ENCODE peak calls at places on chromosomes 4 and X, in four cellular contexts. X is psoas muscle, I is heart right ventricle, J is upper lobe of left lung. G is an unnamed sample.

GRCh38 chr4:44736900-44737299 is 10.5 kb upstream of the GNPDA2 start:
- DNase-seq in X (no peak), I (no peak), J (no peak), G (no peak)

GRCh38 chrX:102599084-102599949 is at the start of gene ARMCX5:
- DNase-seq in X (peak; percentile 73), I (peak; percentile 44), J (no peak), G (peak; percentile 59)

GRCh38 chr4:106022454-106022853 is 127.2 kb downstream of the NPNT start:
- DNase-seq in X (no peak), I (no peak), J (no peak), G (no peak)

GRCh38 chr4:129148892-129149291 is 52.9 kb downstream of the C4orf33 start:
- DNase-seq in X (no peak), I (no peak), J (no peak), G (no peak)

GRCh38 chr4:6417516-6417915 is 54.9 kb downstream of the PPP2R2C start:
- DNase-seq in X (no peak), I (no peak), J (no peak), G (no peak)

GRCh38 chr4:108743021-108743420 is 19.8 kb downstream of the ETNPPL start:
- DNase-seq in X (no peak), I (no peak), J (no peak), G (no peak)

GRCh38 chr4:151583188-151583587 is 174.2 kb downstream of the FHIP1A start:
- DNase-seq in X (no peak), I (no peak), J (no peak), G (no peak)

GRCh38 chr4:53563824-53564223 is 27.5 kb downstream of the LNX1 start:
- DNase-seq in X (no peak), I (no peak), J (no peak), G (no peak)

GRCh38 chrX:23919706-23920320 is 12.0 kb downstream of the CXorf58 start:
- DNase-seq in X (no peak), I (no peak), J (no peak), G (no peak)

GRCh38 chr4:113784497-113785254 is 23.1 kb upstream of the CAMK2D start:
- DNase-seq in X (no peak), I (no peak), J (no peak), G (no peak)

GRCh38 chrX:129665916-129666644 is 11.3 kb upstream of the APLN start:
- DNase-seq in X (no peak), I (no peak), J (no peak), G (no peak)

GRCh38 chr4:129092636-129093172 is 635 bp downstream of the SCLT1 start:
- DNase-seq in X (no peak), I (no peak), J (no peak), G (no peak)

GRCh38 chr4:56226579-56226978 is 160.7 kb downstream of the AASDH start:
- DNase-seq in X (no peak), I (no peak), J (no peak), G (no peak)

GRCh38 chrX:1391370-1391706 is 575 bp downstream of the SLC25A6 start:
- DNase-seq in X (peak; percentile 97), I (peak; percentile 95), J (no peak), G (no peak)

GRCh38 chr4:118732591-118733330 is 47.6 kb downstream of the METTL14 start:
- DNase-seq in X (no peak), I (no peak), J (no peak), G (no peak)

GRCh38 chrX:46589977-46590723 is 16.6 kb downstream of the CHST7 start:
- DNase-seq in X (no peak), I (no peak), J (no peak), G (no peak)

GRCh38 chr4:105281016-105281415 is 134.3 kb downstream of the TET2 start:
- DNase-seq in X (peak; percentile 8), I (no peak), J (no peak), G (no peak)

GRCh38 chr4:17324431-17324830 is 187.5 kb downstream of the QDPR start:
- DNase-seq in X (no peak), I (no peak), J (no peak), G (no peak)

GRCh38 chr4:125266901-125267601 is 47.7 kb upstream of the FAT4 start:
- DNase-seq in X (no peak), I (no peak), J (no peak), G (no peak)

GRCh38 chrX:150291014-150291413 is 72.1 kb upstream of the MAMLD1 start:
- DNase-seq in X (no peak), I (no peak), J (no peak), G (peak; percentile 22)

GRCh38 chr4:143076723-143077122 is 108.0 kb upstream of the USP38 start:
- DNase-seq in X (no peak), I (no peak), J (no peak), G (no peak)

GRCh38 chr4:53010320-53010719 is 148.2 kb downstream of the RASL11B start:
- DNase-seq in X (peak; percentile 63), I (no peak), J (no peak), G (no peak)

GRCh38 chr4:40840985-40841571 is 91.3 kb downstream of the NSUN7 start:
- DNase-seq in X (peak; percentile 85), I (peak; percentile 65), J (no peak), G (peak; percentile 53)

GRCh38 chr4:40630335-40631021 is 814 bp upstream of the RBM47 start:
- DNase-seq in X (no peak), I (peak; percentile 17), J (peak; percentile 90), G (no peak)

GRCh38 chr4:100631281-100631968 is 113.6 kb upstream of the EMCN start:
- DNase-seq in X (no peak), I (no peak), J (no peak), G (no peak)

GRCh38 chr4:54661156-54661555 is 3.4 kb downstream of the KIT start:
- DNase-seq in X (no peak), I (no peak), J (no peak), G (no peak)

GRCh38 chr4:94976371-94977011 is 218.7 kb downstream of the BMPR1B start:
- DNase-seq in X (no peak), I (no peak), J (no peak), G (no peak)

GRCh38 chrX:96564595-96564994 is 120.0 kb upstream of the DIAPH2 start:
- DNase-seq in X (no peak), I (no peak), J (no peak), G (no peak)

GRCh38 chr4:3524920-3525319 is 7.3 kb downstream of the LRPAP1 start:
- DNase-seq in X (peak; percentile 38), I (no peak), J (no peak), G (no peak)

GRCh38 chrX:72376124-72376523 is 70.4 kb upstream of the CITED1 start:
- DNase-seq in X (no peak), I (no peak), J (no peak), G (no peak)

GRCh38 chrX:34638116-34638515 is 19.0 kb downstream of the TMEM47 start:
- DNase-seq in X (no peak), I (no peak), J (no peak), G (no peak)

GRCh38 chr4:83231620-83232056 is 53.0 kb downstream of the COQ2 start:
- DNase-seq in X (no peak), I (no peak), J (no peak), G (no peak)

GRCh38 chrX:4550018-4550417 is 836.6 kb upstream of the PRKX start:
- DNase-seq in X (no peak), I (no peak), J (no peak), G (no peak)

GRCh38 chrX:100685284-100685996 is 41.4 kb downstream of the SRPX2 start:
- DNase-seq in X (no peak), I (no peak), J (no peak), G (peak; percentile 2)

GRCh38 chr4:54230479-54231418 is 1.7 kb downstream of the PDGFRA start:
- DNase-seq in X (peak; percentile 81), I (peak; percentile 46), J (peak; percentile 80), G (no peak)

GRCh38 chr4:101217353-101218031 is 129.8 kb downstream of the PPP3CA start:
- DNase-seq in X (no peak), I (no peak), J (no peak), G (no peak)

GRCh38 chr4:1302159-1302558 is 12.5 kb downstream of the MAEA start:
- DNase-seq in X (no peak), I (no peak), J (no peak), G (no peak)
- H3K27ac ChIP-seq in X (no peak overlapping the region), I (no peak overlapping the region), J (no peak overlapping the region), G (no peak overlapping the region)

GRCh38 chrX:133482345-133483041 is 67.2 kb upstream of the GPC4 start:
- DNase-seq in X (no peak), I (no peak), J (no peak), G (no peak)
- H3K27ac ChIP-seq in X (no peak overlapping the region), I (no peak overlapping the region), J (no peak overlapping the region), G (no peak overlapping the region)

GRCh38 chr4:76623217-76624060 is 188.4 kb downstream of the SHROOM3 start:
- DNase-seq in X (no peak), I (no peak), J (no peak), G (no peak)

GRCh38 chr4:76622717-76623116 is 187.7 kb downstream of the SHROOM3 start:
- DNase-seq in X (no peak), I (no peak), J (no peak), G (no peak)

GRCh38 chr4:76620723-76621463 is 185.9 kb downstream of the SHROOM3 start:
- DNase-seq in X (no peak), I (no peak), J (no peak), G (no peak)

GRCh38 chr4:76624271-76624681 is 189.2 kb downstream of the SHROOM3 start:
- DNase-seq in X (no peak), I (no peak), J (no peak), G (no peak)

DNA sequence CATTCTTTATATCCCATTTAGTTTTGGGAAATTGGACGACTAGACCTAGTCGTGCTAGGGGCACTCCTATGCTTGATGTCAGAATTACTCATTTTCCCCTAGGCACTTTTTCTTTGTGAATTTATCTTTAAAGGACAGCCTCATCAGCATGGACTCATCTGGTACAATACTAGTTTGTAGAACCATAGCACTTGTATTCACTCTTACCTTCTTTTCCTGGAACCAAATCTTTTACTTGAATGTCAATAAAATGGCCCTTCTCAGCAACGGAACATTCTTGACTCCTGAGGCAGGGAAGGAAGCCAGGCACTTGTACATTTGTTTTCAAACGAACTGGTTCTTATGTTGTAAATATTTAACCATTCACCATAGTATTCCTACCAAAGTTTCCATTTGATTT is 187.1 kb downstream of the SHROOM3 start:
- DNase-seq in X (no peak), I (no peak), J (no peak), G (no peak)
- H3K27ac ChIP-seq in X (no peak overlapping the region), I (no peak overlapping the region), J (peak overlapping the region; percentile 76), G (no peak overlapping the region)

DNA sequence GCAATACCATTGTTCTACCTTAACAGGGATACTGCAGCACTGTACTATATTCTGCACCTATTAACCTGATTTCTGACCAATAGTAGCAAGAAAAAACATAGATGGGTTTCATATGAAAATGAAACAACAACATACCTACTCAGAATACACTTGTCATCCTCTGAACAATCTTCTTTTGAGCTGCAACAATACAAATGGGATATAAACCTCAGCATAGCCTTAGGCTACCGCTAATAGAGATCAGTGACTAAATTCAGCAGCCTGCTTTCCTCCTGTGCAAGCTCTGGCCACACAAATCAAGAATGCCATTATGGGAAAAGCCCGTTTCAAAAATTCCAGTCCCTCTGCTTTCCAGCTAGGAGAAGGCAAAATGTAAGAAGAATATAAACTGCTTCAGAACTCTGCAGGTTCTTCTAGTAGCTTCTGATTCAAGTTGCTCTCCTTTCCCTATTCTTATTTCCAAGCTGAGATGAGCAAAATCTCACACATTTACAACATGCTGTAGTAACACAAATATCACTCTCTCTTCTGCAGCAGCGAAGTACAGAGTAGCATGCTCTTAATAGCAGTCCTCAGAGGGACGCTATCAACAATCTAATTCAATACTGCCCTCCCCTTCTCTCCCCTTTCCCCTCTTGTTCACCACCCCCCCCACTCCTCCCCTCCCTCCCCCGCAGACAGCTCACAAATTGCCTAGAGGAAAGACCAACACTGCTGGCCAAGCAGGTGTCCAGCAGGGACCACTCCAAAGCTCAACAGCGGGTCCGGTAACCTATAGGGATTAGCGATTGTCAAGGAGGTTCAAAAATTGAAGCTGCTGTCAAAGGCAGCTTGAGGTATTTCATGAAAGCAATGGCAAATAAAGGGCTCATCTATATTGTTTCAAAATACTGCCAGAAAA is 143.2 kb downstream of the KLHL13 start:
- DNase-seq in X (no peak), I (no peak), J (no peak), G (no peak)
- H3K27ac ChIP-seq in X (no peak overlapping the region), I (no peak overlapping the region), J (no peak overlapping the region), G (no peak overlapping the region)

G was measured in substantia nigra.